ENCODE peak calls at places on chromosomes 3 and 15, in six cellular contexts. G is HT1080; K is ureter; B is epithelial cell of esophagus; D is activated CD4-positive, alpha-beta T cell treated with anti-CD3 and anti-CD28 coated beads for 48 hours; S is SW480. L is an unnamed sample.

GRCh38 chr3:49019941-49020334 is 1.6 kb upstream of the DALRD3 start:
- DNase-seq in K (no peak), G (no peak), B (peak; percentile 50), S (no peak), D (no peak), L (no peak)

GRCh38 chr15:36810656-36811449 is 231.4 kb downstream of the CDIN1 start:
- DNase-seq in B (no peak), G (no peak), S (no peak), K (no peak), D (no peak), L (no peak)

GRCh38 chr15:60830479-60830878 is 351.5 kb upstream of the ICE2 start:
- DNase-seq in D (no peak), K (no peak), S (no peak), B (no peak), G (no peak), L (peak; percentile 28)

GRCh38 chr3:190004656-190005055 is 116.0 kb downstream of the P3H2 start:
- DNase-seq in B (no peak), D (no peak), G (no peak), K (no peak), S (no peak), L (no peak)

GRCh38 chr15:55513125-55513524 is 5.1 kb upstream of the DNAAF4 start:
- DNase-seq in B (no peak), S (no peak), G (no peak), D (no peak), K (no peak), L (no peak)

GRCh38 chr3:72128906-72129305 is 344.0 kb upstream of the PROK2 start:
- DNase-seq in G (no peak), K (no peak), S (no peak), B (no peak), D (no peak), L (no peak)

GRCh38 chr3:5784656-5785055 is 597.1 kb downstream of the EDEM1 start:
- DNase-seq in B (no peak), G (no peak), S (no peak), D (no peak), K (no peak), L (no peak)

GRCh38 chr15:59892995-59893394 is 111.1 kb upstream of the FOXB1 start:
- DNase-seq in G (peak; percentile 7), K (no peak), B (peak; percentile 61), D (no peak), S (peak; percentile 6), L (no peak)

GRCh38 chr15:28861031-28861534 is 12.6 kb upstream of the GOLGA6L7 start:
- DNase-seq in B (no peak), D (no peak), G (no peak), K (no peak), S (no peak), L (peak; percentile 33)

GRCh38 chr15:32828507-32829186 is 110.8 kb downstream of the GREM1 start:
- DNase-seq in B (peak; percentile 45), K (no peak), G (peak; percentile 85), D (no peak), S (no peak), L (peak; percentile 94)

GRCh38 chr3:56076746-56077145 is 391.5 kb downstream of the ERC2 start:
- DNase-seq in S (no peak), D (no peak), K (no peak), G (no peak), B (peak; percentile 95), L (no peak)

GRCh38 chr15:75694241-75695182 is 18.1 kb downstream of the CSPG4 start:
- DNase-seq in B (peak; percentile 93), S (peak; percentile 19), D (peak; percentile 43), K (peak; percentile 82), G (peak; percentile 95), L (peak; percentile 96)

GRCh38 chr15:94225616-94226015 is 5.7 kb upstream of the MCTP2 start:
- DNase-seq in K (no peak), S (no peak), D (no peak), B (no peak), G (no peak), L (no peak)

GRCh38 chr3:74531491-74531890 is 83.0 kb downstream of the CNTN3 start:
- DNase-seq in K (no peak), G (peak; percentile 86), B (peak; percentile 44), S (no peak), D (no peak), L (no peak)

GRCh38 chr15:78075490-78076230 is 1.9 kb downstream of the TBC1D2B start:
- DNase-seq in K (peak; percentile 75), D (no peak), S (peak; percentile 72), B (peak; percentile 79), G (peak; percentile 84), L (peak; percentile 80)

L was measured in stromal cell of bone marrow.